ENCODE peak calls at places on chromosome 1, in ten cellular contexts. R, J, H, B, M, V, Q, P, Z and D are unnamed samples.

GRCh38 chr1:220896088-220896487 is 16.8 kb downstream of the HLX start:
- DNase-seq in R (no peak), B (no peak), Z (no peak), V (no peak), P (no peak), H (no peak), M (no peak), Q (no peak), J (no peak), D (no peak)

GRCh38 chr1:213519098-213519497 is 468.1 kb downstream of the RPS6KC1 start:
- DNase-seq in M (no peak), H (no peak), J (no peak), B (no peak), R (no peak), P (no peak), V (no peak), Q (no peak), Z (no peak), D (no peak)

GRCh38 chr1:6243053-6243834 is 735 bp upstream of the HES3 start:
- DNase-seq in M (no peak), V (no peak), Z (no peak), Q (no peak), H (no peak), R (no peak), J (no peak), P (no peak), B (no peak), D (no peak)

GRCh38 chr1:156073740-156074139 is 8.5 kb downstream of the MEX3A start:
- DNase-seq in M (no peak), Q (no peak), Z (no peak), V (no peak), B (no peak), J (no peak), H (no peak), P (peak; percentile 92), R (no peak), D (no peak)

GRCh38 chr1:28437924-28438699 is 67.7 kb upstream of the RCC1 start:
- DNase-seq in V (no peak), M (peak; percentile 83), B (peak; percentile 97), J (peak; percentile 97), P (peak; percentile 58), Q (peak; percentile 99), R (no peak), Z (peak; percentile 97), H (no peak), D (peak; percentile 86)

GRCh38 chr1:153260980-153261792 is 1.7 kb downstream of the LORICRIN start:
- DNase-seq in J (no peak), P (peak; percentile 51), Z (no peak), V (no peak), M (no peak), Q (no peak), R (peak; percentile 49), H (peak; percentile 7), B (peak; percentile 7), D (peak; percentile 44)

GRCh38 chr1:107327446-107327845 is 186.6 kb downstream of the NTNG1 start:
- DNase-seq in Q (no peak), H (no peak), V (no peak), J (no peak), P (no peak), M (no peak), Z (no peak), R (no peak), B (no peak), D (no peak)

GRCh38 chr1:89305493-89305892 is 32.8 kb upstream of the GBP5 start:
- DNase-seq in Z (no peak), M (no peak), R (no peak), H (no peak), B (no peak), Q (no peak), V (no peak), J (no peak), P (no peak), D (no peak)

GRCh38 chr1:200739499-200740290 is 1.0 kb downstream of the CAMSAP2 start:
- DNase-seq in J (no peak), M (peak; percentile 39), H (peak; percentile 40), R (no peak), Q (peak; percentile 58), B (peak; percentile 40), V (no peak), Z (peak; percentile 40), P (no peak), D (peak; percentile 53)

GRCh38 chr1:17225140-17225539 is 20.2 kb downstream of the PADI1 start:
- DNase-seq in B (no peak), R (no peak), J (no peak), P (no peak), M (no peak), Z (no peak), V (no peak), Q (no peak), H (no peak), D (no peak)

GRCh38 chr1:171841050-171841910 is at the start of gene DNM3:
- DNase-seq in H (peak; percentile 66), B (peak; percentile 77), Q (peak; percentile 78), M (peak; percentile 68), V (peak; percentile 50), J (no peak), Z (peak; percentile 80), P (peak; percentile 96), R (peak; percentile 87), D (peak; percentile 88)